ENCODE peak calls at places on chromosomes 5 and 9, in six cellular contexts. Q is fibroblast of the conjunctiva; O is cardiac septum; D is activated CD4-positive, alpha-beta T cell treated with anti-CD3 and anti-CD28 coated beads for 48 hours; P is NCI-H1092; L is nucleus accumbens. A is an unnamed sample.

GRCh38 chr9:131722260-131722659 is 17.6 kb downstream of the RAPGEF1 start:
- DNase-seq in O (no peak), P (peak), D (no peak), L (no peak), Q (no peak), A (no peak)

GRCh38 chr9:91562412-91562811 is 138.8 kb upstream of the NFIL3 start:
- DNase-seq in Q (no peak), D (no peak), O (no peak), P (no peak), L (no peak), A (no peak)

GRCh38 chr5:91179018-91179417 is 204.1 kb downstream of the ARRDC3 start:
- DNase-seq in D (no peak), P (no peak), O (no peak), L (no peak), Q (no peak), A (no peak)

GRCh38 chr5:143338658-143339366 is 64.7 kb downstream of the NR3C1 start:
- DNase-seq in L (no peak), D (no peak), O (no peak), Q (no peak), P (no peak), A (no peak)

GRCh38 chr5:176529116-176529823 is 7.9 kb downstream of the RNF44 start:
- DNase-seq in D (no peak), L (no peak), O (no peak), P (no peak), Q (no peak), A (no peak)

GRCh38 chr5:1293997-1294838 is 650 bp downstream of the TERT start:
- DNase-seq in Q (no peak), P (no peak), D (peak), O (no peak), L (no peak), A (no peak)

GRCh38 chr5:7813576-7813975 is 37.4 kb downstream of the CFAP90 start:
- DNase-seq in Q (no peak), L (no peak), D (no peak), P (no peak), O (no peak), A (no peak)

GRCh38 chr9:72382405-72382804 is 17.4 kb upstream of the ZFAND5 start:
- DNase-seq in O (no peak), Q (no peak), P (no peak), L (no peak), D (no peak), A (no peak)

GRCh38 chr5:169576181-169576598 is 7.4 kb upstream of the SPDL1 start:
- DNase-seq in D (no peak), Q (peak), O (no peak), L (no peak), P (no peak), A (no peak)

GRCh38 chr9:98795970-98796363 is 388 bp downstream of the ANKS6 start:
- DNase-seq in D (peak), L (no peak), P (no peak), O (no peak), Q (no peak), A (no peak)

GRCh38 chr5:62466228-62466627 is 53.7 kb downstream of the IPO11 start:
- DNase-seq in O (no peak), P (no peak), D (no peak), Q (no peak), L (no peak), A (no peak)

GRCh38 chr9:68552700-68553099 is 12.0 kb upstream of the TMEM252 start:
- DNase-seq in Q (peak), P (no peak), O (no peak), L (no peak), D (no peak), A (peak)

GRCh38 chr5:40276426-40277102 is 403.2 kb upstream of the PTGER4 start:
- DNase-seq in P (no peak), Q (no peak), O (no peak), L (no peak), D (no peak), A (no peak)

GRCh38 chr5:79771387-79771786 is 81.8 kb downstream of the CMYA5 start:
- DNase-seq in Q (peak), D (no peak), O (no peak), P (no peak), L (no peak), A (peak)

GRCh38 chr5:159905496-159905895 is 10.8 kb upstream of the ADRA1B start:
- DNase-seq in D (no peak), L (no peak), O (no peak), Q (no peak), P (no peak), A (peak)

GRCh38 chr5:178372091-178372695 is 139.6 kb upstream of the PHYKPL start:
- DNase-seq in O (no peak), D (no peak), P (no peak), L (no peak), Q (peak), A (no peak)

GRCh38 chr5:67746103-67746502 is 469.5 kb upstream of the PIK3R1 start:
- DNase-seq in L (no peak), D (no peak), P (no peak), Q (no peak), O (no peak), A (no peak)

GRCh38 chr5:62340392-62340791 is 34.4 kb downstream of the KIF2A start:
- DNase-seq in D (no peak), Q (no peak), P (no peak), O (no peak), L (no peak), A (no peak)

GRCh38 chr9:136120119-136120393 is 1.4 kb upstream of the TMEM250 start:
- DNase-seq in O (no peak), P (no peak), Q (no peak), L (no peak), D (no peak), A (no peak)

GRCh38 chr9:124939944-124940343 is 939 bp downstream of the GOLGA1 start:
- DNase-seq in D (no peak), P (no peak), L (no peak), Q (no peak), O (no peak), A (no peak)

GRCh38 chr5:171632618-171633017 is 153.0 kb upstream of the SMIM23 start:
- DNase-seq in D (no peak), Q (no peak), P (no peak), L (no peak), O (no peak), A (no peak)

GRCh38 chr5:36442796-36443195 is 141.1 kb upstream of the RANBP3L start:
- DNase-seq in P (no peak), O (no peak), L (no peak), Q (no peak), D (no peak), A (peak)

GRCh38 chr5:98975682-98976407 is 47.0 kb upstream of the CHD1 start:
- DNase-seq in O (no peak), P (no peak), D (no peak), Q (no peak), L (no peak), A (no peak)

GRCh38 chr9:123394291-123395235 is 38.6 kb downstream of the CRB2 start:
- DNase-seq in D (no peak), Q (no peak), L (no peak), P (no peak), O (no peak), A (no peak)

GRCh38 chr5:150517272-150518152 is 9.6 kb downstream of the NDST1 start:
- DNase-seq in D (no peak), O (no peak), L (no peak), Q (peak), P (peak), A (peak)

GRCh38 chr9:82601272-82601835 is 461.6 kb downstream of the RASEF start:
- DNase-seq in O (no peak), D (no peak), L (no peak), P (no peak), Q (no peak), A (no peak)

GRCh38 chr5:98415663-98416062 is 357.8 kb upstream of the RGMB start:
- DNase-seq in L (no peak), D (no peak), P (no peak), Q (no peak), O (no peak), A (no peak)

A was measured in H4.